ENCODE peak calls at places on chromosome 9, in ten cellular contexts. One of them, this sample, is unnamed.

GRCh38 chr9:132587484-132587858 is 5.1 kb downstream of the BARHL1 start:
- DNase-seq in lower leg skin: no peak
- DNase-seq in MM.1S: no peak
- DNase-seq in fibroblast of pulmonary artery: no peak
- DNase-seq in MCF 10A: no peak
- DNase-seq in AG09309: no peak
- DNase-seq in PC-3: no peak
- DNase-seq in lung: no peak
- DNase-seq in GM06990: no peak
- DNase-seq in GM12864: no peak
- DNase-seq in this sample: no peak

GRCh38 chr9:96646081-96646991 is 8.8 kb downstream of the PRXL2C start:
- DNase-seq in MCF 10A: peak; percentile 16
- DNase-seq in fibroblast of pulmonary artery: peak; percentile 60
- DNase-seq in MM.1S: no peak
- DNase-seq in PC-3: no peak
- DNase-seq in lung: no peak
- DNase-seq in AG09309: peak; percentile 92
- DNase-seq in GM12864: no peak
- DNase-seq in GM06990: no peak
- DNase-seq in lower leg skin: peak; percentile 91
- DNase-seq in this sample: peak; percentile 69

GRCh38 chr9:36306481-36307306 is 48.4 kb upstream of the GNE start:
- DNase-seq in GM06990: no peak
- DNase-seq in MCF 10A: peak; percentile 18
- DNase-seq in GM12864: peak; percentile 8
- DNase-seq in lower leg skin: no peak
- DNase-seq in lung: no peak
- DNase-seq in AG09309: no peak
- DNase-seq in MM.1S: no peak
- DNase-seq in PC-3: peak; percentile 66
- DNase-seq in fibroblast of pulmonary artery: peak; percentile 22
- DNase-seq in this sample: peak; percentile 9

GRCh38 chr9:34563262-34563661 is 26.3 kb downstream of the CNTFR start:
- DNase-seq in lower leg skin: no peak
- DNase-seq in GM12864: no peak
- DNase-seq in fibroblast of pulmonary artery: no peak
- DNase-seq in PC-3: no peak
- DNase-seq in MCF 10A: no peak
- DNase-seq in MM.1S: no peak
- DNase-seq in AG09309: no peak
- DNase-seq in GM06990: no peak
- DNase-seq in lung: no peak
- DNase-seq in this sample: no peak

GRCh38 chr9:111056554-111056953 is 18.3 kb upstream of the LPAR1 start:
- DNase-seq in lung: no peak
- DNase-seq in GM06990: no peak
- DNase-seq in MM.1S: no peak
- DNase-seq in lower leg skin: no peak
- DNase-seq in PC-3: no peak
- DNase-seq in AG09309: no peak
- DNase-seq in GM12864: no peak
- DNase-seq in MCF 10A: peak; percentile 18
- DNase-seq in fibroblast of pulmonary artery: peak; percentile 67
- DNase-seq in this sample: no peak

GRCh38 chr9:20945856-20946255 is 85.6 kb downstream of the HACD4 start:
- DNase-seq in lower leg skin: no peak
- DNase-seq in fibroblast of pulmonary artery: no peak
- DNase-seq in MM.1S: no peak
- DNase-seq in AG09309: no peak
- DNase-seq in GM12864: no peak
- DNase-seq in lung: no peak
- DNase-seq in GM06990: no peak
- DNase-seq in MCF 10A: no peak
- DNase-seq in PC-3: no peak
- DNase-seq in this sample: no peak

GRCh38 chr9:38018964-38019602 is 49.9 kb downstream of the SHB start:
- DNase-seq in GM06990: no peak
- DNase-seq in AG09309: no peak
- DNase-seq in MCF 10A: peak; percentile 80
- DNase-seq in lung: peak; percentile 64
- DNase-seq in GM12864: no peak
- DNase-seq in lower leg skin: no peak
- DNase-seq in MM.1S: no peak
- DNase-seq in fibroblast of pulmonary artery: peak; percentile 76
- DNase-seq in PC-3: peak; percentile 83
- DNase-seq in this sample: peak; percentile 60

GRCh38 chr9:133242241-133242640 is 32.8 kb downstream of the ABO start:
- DNase-seq in GM12864: no peak
- DNase-seq in lung: no peak
- DNase-seq in MCF 10A: no peak
- DNase-seq in PC-3: no peak
- DNase-seq in MM.1S: no peak
- DNase-seq in AG09309: no peak
- DNase-seq in GM06990: no peak
- DNase-seq in fibroblast of pulmonary artery: no peak
- DNase-seq in lower leg skin: no peak
- DNase-seq in this sample: no peak

GRCh38 chr9:4811824-4812223 is 19.1 kb downstream of the RCL1 start:
- DNase-seq in GM12864: no peak
- DNase-seq in lung: no peak
- DNase-seq in MM.1S: no peak
- DNase-seq in lower leg skin: no peak
- DNase-seq in PC-3: no peak
- DNase-seq in GM06990: no peak
- DNase-seq in AG09309: no peak
- DNase-seq in MCF 10A: no peak
- DNase-seq in fibroblast of pulmonary artery: no peak
- DNase-seq in this sample: no peak

GRCh38 chr9:119349548-119349947 is 19.7 kb downstream of the BRINP1 start:
- DNase-seq in GM06990: no peak
- DNase-seq in GM12864: no peak
- DNase-seq in PC-3: no peak
- DNase-seq in lower leg skin: no peak
- DNase-seq in lung: no peak
- DNase-seq in AG09309: no peak
- DNase-seq in MCF 10A: no peak
- DNase-seq in MM.1S: no peak
- DNase-seq in fibroblast of pulmonary artery: no peak
- DNase-seq in this sample: no peak

GRCh38 chr9:6965566-6965965 is 207.8 kb downstream of the KDM4C start:
- DNase-seq in GM06990: no peak
- DNase-seq in PC-3: no peak
- DNase-seq in lower leg skin: no peak
- DNase-seq in MM.1S: no peak
- DNase-seq in lung: no peak
- DNase-seq in fibroblast of pulmonary artery: no peak
- DNase-seq in AG09309: no peak
- DNase-seq in GM12864: no peak
- DNase-seq in MCF 10A: no peak
- DNase-seq in this sample: no peak

GRCh38 chr9:137484551-137485315 is 25.6 kb upstream of the NSMF start:
- DNase-seq in AG09309: no peak
- DNase-seq in lower leg skin: no peak
- DNase-seq in fibroblast of pulmonary artery: no peak
- DNase-seq in GM06990: no peak
- DNase-seq in PC-3: no peak
- DNase-seq in GM12864: no peak
- DNase-seq in MM.1S: no peak
- DNase-seq in lung: no peak
- DNase-seq in MCF 10A: no peak
- DNase-seq in this sample: no peak

DNA sequence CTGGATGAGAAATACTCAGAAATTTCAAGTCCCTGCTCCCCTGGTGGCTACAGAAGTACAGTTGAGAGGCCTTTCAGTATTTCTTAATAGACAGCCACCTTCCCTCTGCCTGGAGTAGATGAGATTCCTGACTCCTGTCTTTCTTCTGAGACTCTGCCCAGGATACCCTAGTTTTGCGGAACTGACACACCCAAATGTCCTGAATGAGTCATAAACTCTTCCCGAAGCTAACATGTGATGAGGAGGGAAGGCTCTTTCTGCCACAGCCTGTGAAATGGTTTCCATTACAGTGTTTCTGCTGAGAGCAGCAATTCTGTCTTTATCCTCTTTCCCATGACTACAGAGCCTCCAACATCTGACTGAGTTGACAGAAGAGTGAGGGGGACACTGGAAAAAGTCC is 52.7 kb upstream of the TNC start:
- DNase-seq in PC-3: peak; percentile 82
- DNase-seq in GM06990: no peak
- DNase-seq in MM.1S: no peak
- DNase-seq in lung: no peak
- DNase-seq in lower leg skin: no peak
- DNase-seq in fibroblast of pulmonary artery: peak; percentile 40
- DNase-seq in AG09309: no peak
- DNase-seq in GM12864: no peak
- DNase-seq in MCF 10A: peak; percentile 90
- DNase-seq in this sample: peak; percentile 62
- TF ChIP-seq CTCF in PC-3: no peak
- TF ChIP-seq CTCF in GM06990: no peak
- TF ChIP-seq CTCF in MM.1S: no peak
- TF ChIP-seq CTCF in lung: no peak
- TF ChIP-seq CTCF in lower leg skin: no peak
- TF ChIP-seq CTCF in fibroblast of pulmonary artery: no peak
- TF ChIP-seq CTCF in AG09309: no peak
- TF ChIP-seq CTCF in GM12864: no peak
- TF ChIP-seq CTCF in MCF 10A: no peak
- TF ChIP-seq CTCF in this sample: no peak

DNA sequence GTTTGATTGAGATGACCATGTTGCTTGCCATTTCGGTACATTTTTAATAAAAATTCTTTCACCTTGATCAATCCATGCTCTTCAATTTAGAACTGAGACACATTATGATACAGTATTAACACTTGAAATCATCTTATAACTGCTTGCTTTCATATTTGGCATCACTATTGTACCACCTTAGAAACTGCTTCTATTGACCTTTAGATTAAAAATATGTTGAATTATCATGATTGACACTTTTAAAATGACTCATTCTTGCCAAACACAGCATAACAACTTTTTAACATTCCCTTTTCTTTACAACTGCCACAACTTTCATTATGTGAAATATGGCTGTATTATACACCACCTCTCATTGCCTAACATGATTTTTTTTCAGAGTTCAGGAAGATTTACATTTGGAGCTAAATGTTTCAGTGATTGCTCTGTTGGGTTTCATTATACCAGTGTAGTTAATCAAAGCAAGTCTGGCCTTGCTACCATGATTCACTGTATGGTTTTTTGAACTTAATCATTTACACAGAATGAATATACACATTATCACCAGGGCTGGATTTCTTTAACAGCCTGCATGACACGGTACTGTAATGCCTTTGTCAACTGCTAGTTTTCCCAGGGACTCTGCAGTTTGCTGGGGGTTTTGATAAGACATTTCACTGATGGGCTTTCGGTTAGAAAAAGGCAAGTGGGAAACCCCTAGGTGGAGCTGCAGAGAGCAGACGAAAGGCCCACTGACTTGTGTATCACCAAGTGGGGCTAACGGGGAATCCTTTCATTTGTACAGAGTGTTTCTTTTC is 93.6 kb upstream of the TLE4 start:
- DNase-seq in GM12864: no peak
- DNase-seq in fibroblast of pulmonary artery: peak; percentile 14
- DNase-seq in lower leg skin: no peak
- DNase-seq in MCF 10A: peak; percentile 24
- DNase-seq in lung: no peak
- DNase-seq in AG09309: no peak
- DNase-seq in GM06990: peak; percentile 1
- DNase-seq in MM.1S: no peak
- DNase-seq in PC-3: peak; percentile 24
- DNase-seq in this sample: peak; percentile 71
- TF ChIP-seq CTCF in GM12864: peak; percentile 68
- TF ChIP-seq CTCF in fibroblast of pulmonary artery: peak; percentile 35
- TF ChIP-seq CTCF in lower leg skin: no peak
- TF ChIP-seq CTCF in MCF 10A: no peak
- TF ChIP-seq CTCF in lung: no peak
- TF ChIP-seq CTCF in AG09309: peak; percentile 45
- TF ChIP-seq CTCF in GM06990: peak; percentile 67
- TF ChIP-seq CTCF in MM.1S: no peak
- TF ChIP-seq CTCF in PC-3: peak; percentile 52
- TF ChIP-seq CTCF in this sample: peak; percentile 76

GRCh38 chr9:18142964-18143363 is 331.0 kb upstream of the ADAMTSL1 start:
- DNase-seq in AG09309: no peak
- DNase-seq in GM06990: no peak
- DNase-seq in fibroblast of pulmonary artery: peak; percentile 25
- DNase-seq in MM.1S: no peak
- DNase-seq in MCF 10A: peak; percentile 30
- DNase-seq in GM12864: no peak
- DNase-seq in lung: no peak
- DNase-seq in lower leg skin: no peak
- DNase-seq in PC-3: peak; percentile 26
- DNase-seq in this sample: no peak
- TF ChIP-seq CTCF in AG09309: peak; percentile 25
- TF ChIP-seq CTCF in GM06990: peak; percentile 26
- TF ChIP-seq CTCF in fibroblast of pulmonary artery: peak; percentile 51
- TF ChIP-seq CTCF in MM.1S: no peak
- TF ChIP-seq CTCF in MCF 10A: peak; percentile 15
- TF ChIP-seq CTCF in GM12864: peak; percentile 9
- TF ChIP-seq CTCF in lung: no peak
- TF ChIP-seq CTCF in lower leg skin: no peak
- TF ChIP-seq CTCF in PC-3: peak; percentile 54
- TF ChIP-seq CTCF in this sample: peak; percentile 12

GRCh38 chr9:131390990-131391389 is 2.9 kb upstream of the PRRC2B start:
- DNase-seq in fibroblast of pulmonary artery: no peak
- DNase-seq in AG09309: no peak
- DNase-seq in MCF 10A: no peak
- DNase-seq in GM12864: no peak
- DNase-seq in lung: no peak
- DNase-seq in MM.1S: no peak
- DNase-seq in lower leg skin: no peak
- DNase-seq in PC-3: no peak
- DNase-seq in GM06990: no peak
- DNase-seq in this sample: no peak

GRCh38 chr9:131382850-131383729 is 10.8 kb upstream of the PRRC2B start:
- DNase-seq in fibroblast of pulmonary artery: peak; percentile 80
- DNase-seq in MM.1S: peak; percentile 40
- DNase-seq in PC-3: peak; percentile 67
- DNase-seq in MCF 10A: peak; percentile 82
- DNase-seq in lung: peak; percentile 54
- DNase-seq in GM12864: no peak
- DNase-seq in AG09309: peak; percentile 43
- DNase-seq in lower leg skin: no peak
- DNase-seq in GM06990: no peak
- DNase-seq in this sample: peak; percentile 67

GRCh38 chr9:131385296-131385695 is 8.6 kb upstream of the PRRC2B start:
- DNase-seq in GM06990: no peak
- DNase-seq in GM12864: no peak
- DNase-seq in fibroblast of pulmonary artery: no peak
- DNase-seq in lung: no peak
- DNase-seq in AG09309: no peak
- DNase-seq in MM.1S: no peak
- DNase-seq in lower leg skin: no peak
- DNase-seq in PC-3: no peak
- DNase-seq in MCF 10A: no peak
- DNase-seq in this sample: no peak

GRCh38 chr9:131387394-131387793 is 6.5 kb upstream of the PRRC2B start:
- DNase-seq in PC-3: no peak
- DNase-seq in GM06990: no peak
- DNase-seq in MCF 10A: no peak
- DNase-seq in GM12864: no peak
- DNase-seq in lung: no peak
- DNase-seq in lower leg skin: no peak
- DNase-seq in fibroblast of pulmonary artery: no peak
- DNase-seq in MM.1S: no peak
- DNase-seq in AG09309: no peak
- DNase-seq in this sample: no peak

GRCh38 chr9:131386258-131386657 is 7.6 kb upstream of the PRRC2B start:
- DNase-seq in GM12864: no peak
- DNase-seq in MM.1S: no peak
- DNase-seq in MCF 10A: no peak
- DNase-seq in PC-3: no peak
- DNase-seq in lower leg skin: no peak
- DNase-seq in lung: no peak
- DNase-seq in fibroblast of pulmonary artery: no peak
- DNase-seq in AG09309: no peak
- DNase-seq in GM06990: no peak
- DNase-seq in this sample: no peak
- TF ChIP-seq CTCF in GM12864: peak; percentile 22
- TF ChIP-seq CTCF in MM.1S: no peak
- TF ChIP-seq CTCF in MCF 10A: no peak
- TF ChIP-seq CTCF in PC-3: no peak
- TF ChIP-seq CTCF in lower leg skin: no peak
- TF ChIP-seq CTCF in lung: peak; percentile 11
- TF ChIP-seq CTCF in fibroblast of pulmonary artery: no peak
- TF ChIP-seq CTCF in AG09309: peak; percentile 23
- TF ChIP-seq CTCF in GM06990: peak; percentile 10
- TF ChIP-seq CTCF in this sample: peak; percentile 19

This sample was measured in A673.